ENCODE peak calls at places on chromosomes 2 and 18, in eight cellular contexts. One of them, this sample, is unnamed.

GRCh38 chr2:30675758-30676157 is 131.5 kb downstream of the CAPN13 start:
- DNase-seq in mammary epithelial cell: no peak
- DNase-seq in central memory CD8-positive, alpha-beta T cell: no peak
- DNase-seq in bronchial epithelial cell: no peak
- DNase-seq in A549: no peak
- DNase-seq in mesenchymal stem cell: no peak
- DNase-seq in stimulated activated CD4-positive, alpha-beta T cell treated with anti-CD3 and anti-CD28 coated beads, Interleukin-2, amount 100 ng/mL, for 48 hours: no peak
- DNase-seq in stimulated activated CD8-positive, alpha-beta memory T cell treated with anti-CD3 and anti-CD28 coated beads, Interleukin-12 subunit alpha, Interleukin-12 subunit beta, amount 100 ng/mL, for 1 hour: no peak
- DNase-seq in this sample: peak; percentile 50

GRCh38 chr2:28665041-28665704 is 86.5 kb upstream of the PPP1CB start:
- DNase-seq in central memory CD8-positive, alpha-beta T cell: no peak
- DNase-seq in mesenchymal stem cell: peak; percentile 83
- DNase-seq in stimulated activated CD4-positive, alpha-beta T cell treated with anti-CD3 and anti-CD28 coated beads, Interleukin-2, amount 100 ng/mL, for 48 hours: no peak
- DNase-seq in stimulated activated CD8-positive, alpha-beta memory T cell treated with anti-CD3 and anti-CD28 coated beads, Interleukin-12 subunit alpha, Interleukin-12 subunit beta, amount 100 ng/mL, for 1 hour: no peak
- DNase-seq in mammary epithelial cell: no peak
- DNase-seq in A549: no peak
- DNase-seq in bronchial epithelial cell: peak; percentile 33
- DNase-seq in this sample: peak; percentile 45

GRCh38 chr18:23712445-23712844 is 23.2 kb downstream of the LAMA3 start:
- DNase-seq in bronchial epithelial cell: peak; percentile 38
- DNase-seq in central memory CD8-positive, alpha-beta T cell: no peak
- DNase-seq in A549: no peak
- DNase-seq in mesenchymal stem cell: no peak
- DNase-seq in mammary epithelial cell: no peak
- DNase-seq in stimulated activated CD8-positive, alpha-beta memory T cell treated with anti-CD3 and anti-CD28 coated beads, Interleukin-12 subunit alpha, Interleukin-12 subunit beta, amount 100 ng/mL, for 1 hour: no peak
- DNase-seq in stimulated activated CD4-positive, alpha-beta T cell treated with anti-CD3 and anti-CD28 coated beads, Interleukin-2, amount 100 ng/mL, for 48 hours: no peak
- DNase-seq in this sample: no peak

GRCh38 chr2:119197529-119198266 is 25.9 kb upstream of the STEAP3 start:
- DNase-seq in stimulated activated CD4-positive, alpha-beta T cell treated with anti-CD3 and anti-CD28 coated beads, Interleukin-2, amount 100 ng/mL, for 48 hours: no peak
- DNase-seq in central memory CD8-positive, alpha-beta T cell: no peak
- DNase-seq in mesenchymal stem cell: peak; percentile 43
- DNase-seq in stimulated activated CD8-positive, alpha-beta memory T cell treated with anti-CD3 and anti-CD28 coated beads, Interleukin-12 subunit alpha, Interleukin-12 subunit beta, amount 100 ng/mL, for 1 hour: no peak
- DNase-seq in bronchial epithelial cell: no peak
- DNase-seq in mammary epithelial cell: no peak
- DNase-seq in A549: no peak
- DNase-seq in this sample: no peak

GRCh38 chr2:157257312-157258252 is at the start of gene GALNT5:
- DNase-seq in stimulated activated CD4-positive, alpha-beta T cell treated with anti-CD3 and anti-CD28 coated beads, Interleukin-2, amount 100 ng/mL, for 48 hours: no peak
- DNase-seq in A549: peak; percentile 3
- DNase-seq in central memory CD8-positive, alpha-beta T cell: no peak
- DNase-seq in mesenchymal stem cell: peak; percentile 48
- DNase-seq in mammary epithelial cell: peak; percentile 79
- DNase-seq in bronchial epithelial cell: peak; percentile 70
- DNase-seq in stimulated activated CD8-positive, alpha-beta memory T cell treated with anti-CD3 and anti-CD28 coated beads, Interleukin-12 subunit alpha, Interleukin-12 subunit beta, amount 100 ng/mL, for 1 hour: no peak
- DNase-seq in this sample: no peak

GRCh38 chr2:227617316-227618250 is at the start of gene SCYGR4:
- DNase-seq in stimulated activated CD4-positive, alpha-beta T cell treated with anti-CD3 and anti-CD28 coated beads, Interleukin-2, amount 100 ng/mL, for 48 hours: no peak
- DNase-seq in mesenchymal stem cell: no peak
- DNase-seq in A549: no peak
- DNase-seq in bronchial epithelial cell: no peak
- DNase-seq in central memory CD8-positive, alpha-beta T cell: no peak
- DNase-seq in stimulated activated CD8-positive, alpha-beta memory T cell treated with anti-CD3 and anti-CD28 coated beads, Interleukin-12 subunit alpha, Interleukin-12 subunit beta, amount 100 ng/mL, for 1 hour: no peak
- DNase-seq in mammary epithelial cell: no peak
- DNase-seq in this sample: no peak

GRCh38 chr2:231489990-231490389 is 25.7 kb upstream of the NCL start:
- DNase-seq in stimulated activated CD4-positive, alpha-beta T cell treated with anti-CD3 and anti-CD28 coated beads, Interleukin-2, amount 100 ng/mL, for 48 hours: no peak
- DNase-seq in stimulated activated CD8-positive, alpha-beta memory T cell treated with anti-CD3 and anti-CD28 coated beads, Interleukin-12 subunit alpha, Interleukin-12 subunit beta, amount 100 ng/mL, for 1 hour: no peak
- DNase-seq in central memory CD8-positive, alpha-beta T cell: no peak
- DNase-seq in mesenchymal stem cell: no peak
- DNase-seq in mammary epithelial cell: no peak
- DNase-seq in bronchial epithelial cell: no peak
- DNase-seq in A549: no peak
- DNase-seq in this sample: no peak

GRCh38 chr2:99623613-99624012 is 133.8 kb upstream of the REV1 start:
- DNase-seq in central memory CD8-positive, alpha-beta T cell: no peak
- DNase-seq in A549: no peak
- DNase-seq in mammary epithelial cell: no peak
- DNase-seq in mesenchymal stem cell: no peak
- DNase-seq in stimulated activated CD4-positive, alpha-beta T cell treated with anti-CD3 and anti-CD28 coated beads, Interleukin-2, amount 100 ng/mL, for 48 hours: no peak
- DNase-seq in stimulated activated CD8-positive, alpha-beta memory T cell treated with anti-CD3 and anti-CD28 coated beads, Interleukin-12 subunit alpha, Interleukin-12 subunit beta, amount 100 ng/mL, for 1 hour: no peak
- DNase-seq in bronchial epithelial cell: no peak
- DNase-seq in this sample: no peak

GRCh38 chr2:44975571-44976450 is 33.4 kb downstream of the SIX2 start:
- DNase-seq in mammary epithelial cell: no peak
- DNase-seq in central memory CD8-positive, alpha-beta T cell: no peak
- DNase-seq in bronchial epithelial cell: no peak
- DNase-seq in stimulated activated CD8-positive, alpha-beta memory T cell treated with anti-CD3 and anti-CD28 coated beads, Interleukin-12 subunit alpha, Interleukin-12 subunit beta, amount 100 ng/mL, for 1 hour: no peak
- DNase-seq in stimulated activated CD4-positive, alpha-beta T cell treated with anti-CD3 and anti-CD28 coated beads, Interleukin-2, amount 100 ng/mL, for 48 hours: no peak
- DNase-seq in mesenchymal stem cell: no peak
- DNase-seq in A549: no peak
- DNase-seq in this sample: no peak

GRCh38 chr2:112646102-112646719 is 472 bp downstream of the SLC20A1 start:
- DNase-seq in bronchial epithelial cell: no peak
- DNase-seq in stimulated activated CD8-positive, alpha-beta memory T cell treated with anti-CD3 and anti-CD28 coated beads, Interleukin-12 subunit alpha, Interleukin-12 subunit beta, amount 100 ng/mL, for 1 hour: no peak
- DNase-seq in stimulated activated CD4-positive, alpha-beta T cell treated with anti-CD3 and anti-CD28 coated beads, Interleukin-2, amount 100 ng/mL, for 48 hours: peak; percentile 49
- DNase-seq in A549: no peak
- DNase-seq in mammary epithelial cell: no peak
- DNase-seq in central memory CD8-positive, alpha-beta T cell: no peak
- DNase-seq in mesenchymal stem cell: no peak
- DNase-seq in this sample: no peak

GRCh38 chr18:46542545-46542944 is 114.5 kb downstream of the LOXHD1 start:
- DNase-seq in stimulated activated CD8-positive, alpha-beta memory T cell treated with anti-CD3 and anti-CD28 coated beads, Interleukin-12 subunit alpha, Interleukin-12 subunit beta, amount 100 ng/mL, for 1 hour: no peak
- DNase-seq in mammary epithelial cell: peak; percentile 15
- DNase-seq in central memory CD8-positive, alpha-beta T cell: no peak
- DNase-seq in A549: no peak
- DNase-seq in mesenchymal stem cell: no peak
- DNase-seq in stimulated activated CD4-positive, alpha-beta T cell treated with anti-CD3 and anti-CD28 coated beads, Interleukin-2, amount 100 ng/mL, for 48 hours: no peak
- DNase-seq in bronchial epithelial cell: peak; percentile 20
- DNase-seq in this sample: no peak

GRCh38 chr18:2971741-2972552 is 41.0 kb downstream of the LPIN2 start:
- DNase-seq in bronchial epithelial cell: no peak
- DNase-seq in mesenchymal stem cell: peak; percentile 73
- DNase-seq in central memory CD8-positive, alpha-beta T cell: peak; percentile 46
- DNase-seq in stimulated activated CD8-positive, alpha-beta memory T cell treated with anti-CD3 and anti-CD28 coated beads, Interleukin-12 subunit alpha, Interleukin-12 subunit beta, amount 100 ng/mL, for 1 hour: peak; percentile 49
- DNase-seq in mammary epithelial cell: no peak
- DNase-seq in A549: no peak
- DNase-seq in stimulated activated CD4-positive, alpha-beta T cell treated with anti-CD3 and anti-CD28 coated beads, Interleukin-2, amount 100 ng/mL, for 48 hours: peak; percentile 59
- DNase-seq in this sample: no peak

GRCh38 chr2:21356857-21357255 is 233.1 kb downstream of the TDRD15 start:
- DNase-seq in central memory CD8-positive, alpha-beta T cell: no peak
- DNase-seq in stimulated activated CD8-positive, alpha-beta memory T cell treated with anti-CD3 and anti-CD28 coated beads, Interleukin-12 subunit alpha, Interleukin-12 subunit beta, amount 100 ng/mL, for 1 hour: no peak
- DNase-seq in bronchial epithelial cell: peak; percentile 29
- DNase-seq in A549: no peak
- DNase-seq in stimulated activated CD4-positive, alpha-beta T cell treated with anti-CD3 and anti-CD28 coated beads, Interleukin-2, amount 100 ng/mL, for 48 hours: no peak
- DNase-seq in mesenchymal stem cell: no peak
- DNase-seq in mammary epithelial cell: no peak
- DNase-seq in this sample: no peak

GRCh38 chr2:177543007-177543760 is 150.6 kb downstream of the AGPS start:
- DNase-seq in bronchial epithelial cell: peak; percentile 8
- DNase-seq in A549: no peak
- DNase-seq in central memory CD8-positive, alpha-beta T cell: no peak
- DNase-seq in stimulated activated CD4-positive, alpha-beta T cell treated with anti-CD3 and anti-CD28 coated beads, Interleukin-2, amount 100 ng/mL, for 48 hours: no peak
- DNase-seq in mesenchymal stem cell: peak; percentile 70
- DNase-seq in mammary epithelial cell: peak; percentile 39
- DNase-seq in stimulated activated CD8-positive, alpha-beta memory T cell treated with anti-CD3 and anti-CD28 coated beads, Interleukin-12 subunit alpha, Interleukin-12 subunit beta, amount 100 ng/mL, for 1 hour: no peak
- DNase-seq in this sample: peak; percentile 71

GRCh38 chr2:142944721-142945120 is 67.3 kb downstream of the KYNU start:
- DNase-seq in central memory CD8-positive, alpha-beta T cell: no peak
- DNase-seq in bronchial epithelial cell: peak; percentile 65
- DNase-seq in A549: no peak
- DNase-seq in stimulated activated CD8-positive, alpha-beta memory T cell treated with anti-CD3 and anti-CD28 coated beads, Interleukin-12 subunit alpha, Interleukin-12 subunit beta, amount 100 ng/mL, for 1 hour: no peak
- DNase-seq in mammary epithelial cell: peak; percentile 29
- DNase-seq in stimulated activated CD4-positive, alpha-beta T cell treated with anti-CD3 and anti-CD28 coated beads, Interleukin-2, amount 100 ng/mL, for 48 hours: no peak
- DNase-seq in mesenchymal stem cell: no peak
- DNase-seq in this sample: no peak

GRCh38 chr2:88690591-88691338 is 708 bp upstream of the RPIA start:
- DNase-seq in central memory CD8-positive, alpha-beta T cell: no peak
- DNase-seq in stimulated activated CD8-positive, alpha-beta memory T cell treated with anti-CD3 and anti-CD28 coated beads, Interleukin-12 subunit alpha, Interleukin-12 subunit beta, amount 100 ng/mL, for 1 hour: no peak
- DNase-seq in stimulated activated CD4-positive, alpha-beta T cell treated with anti-CD3 and anti-CD28 coated beads, Interleukin-2, amount 100 ng/mL, for 48 hours: peak; percentile 45
- DNase-seq in mammary epithelial cell: peak; percentile 59
- DNase-seq in A549: peak; percentile 49
- DNase-seq in mesenchymal stem cell: no peak
- DNase-seq in bronchial epithelial cell: peak; percentile 76
- DNase-seq in this sample: no peak

GRCh38 chr2:109644571-109645275 is 30.6 kb downstream of the SOWAHC start:
- DNase-seq in mesenchymal stem cell: peak; percentile 45
- DNase-seq in bronchial epithelial cell: no peak
- DNase-seq in central memory CD8-positive, alpha-beta T cell: no peak
- DNase-seq in A549: no peak
- DNase-seq in stimulated activated CD8-positive, alpha-beta memory T cell treated with anti-CD3 and anti-CD28 coated beads, Interleukin-12 subunit alpha, Interleukin-12 subunit beta, amount 100 ng/mL, for 1 hour: no peak
- DNase-seq in stimulated activated CD4-positive, alpha-beta T cell treated with anti-CD3 and anti-CD28 coated beads, Interleukin-2, amount 100 ng/mL, for 48 hours: no peak
- DNase-seq in mammary epithelial cell: no peak
- DNase-seq in this sample: no peak

GRCh38 chr2:131033786-131034121 is 59.5 kb downstream of the FAM168B start:
- DNase-seq in stimulated activated CD8-positive, alpha-beta memory T cell treated with anti-CD3 and anti-CD28 coated beads, Interleukin-12 subunit alpha, Interleukin-12 subunit beta, amount 100 ng/mL, for 1 hour: no peak
- DNase-seq in mammary epithelial cell: no peak
- DNase-seq in A549: no peak
- DNase-seq in bronchial epithelial cell: no peak
- DNase-seq in central memory CD8-positive, alpha-beta T cell: peak; percentile 4
- DNase-seq in stimulated activated CD4-positive, alpha-beta T cell treated with anti-CD3 and anti-CD28 coated beads, Interleukin-2, amount 100 ng/mL, for 48 hours: no peak
- DNase-seq in mesenchymal stem cell: no peak
- DNase-seq in this sample: no peak

GRCh38 chr18:48814490-48815181 is 136.1 kb downstream of the SMAD7 start:
- DNase-seq in stimulated activated CD4-positive, alpha-beta T cell treated with anti-CD3 and anti-CD28 coated beads, Interleukin-2, amount 100 ng/mL, for 48 hours: no peak
- DNase-seq in central memory CD8-positive, alpha-beta T cell: no peak
- DNase-seq in stimulated activated CD8-positive, alpha-beta memory T cell treated with anti-CD3 and anti-CD28 coated beads, Interleukin-12 subunit alpha, Interleukin-12 subunit beta, amount 100 ng/mL, for 1 hour: no peak
- DNase-seq in mesenchymal stem cell: peak; percentile 71
- DNase-seq in bronchial epithelial cell: no peak
- DNase-seq in mammary epithelial cell: no peak
- DNase-seq in A549: no peak
- DNase-seq in this sample: peak; percentile 24

GRCh38 chr2:67037655-67038054 is 359.5 kb upstream of the ETAA1 start:
- DNase-seq in bronchial epithelial cell: no peak
- DNase-seq in central memory CD8-positive, alpha-beta T cell: no peak
- DNase-seq in mesenchymal stem cell: no peak
- DNase-seq in A549: no peak
- DNase-seq in mammary epithelial cell: no peak
- DNase-seq in stimulated activated CD4-positive, alpha-beta T cell treated with anti-CD3 and anti-CD28 coated beads, Interleukin-2, amount 100 ng/mL, for 48 hours: no peak
- DNase-seq in stimulated activated CD8-positive, alpha-beta memory T cell treated with anti-CD3 and anti-CD28 coated beads, Interleukin-12 subunit alpha, Interleukin-12 subunit beta, amount 100 ng/mL, for 1 hour: no peak
- DNase-seq in this sample: no peak

GRCh38 chr2:191217580-191217979 is 27.6 kb upstream of the MYO1B start:
- DNase-seq in mesenchymal stem cell: peak; percentile 75
- DNase-seq in A549: peak; percentile 55
- DNase-seq in stimulated activated CD8-positive, alpha-beta memory T cell treated with anti-CD3 and anti-CD28 coated beads, Interleukin-12 subunit alpha, Interleukin-12 subunit beta, amount 100 ng/mL, for 1 hour: no peak
- DNase-seq in mammary epithelial cell: peak; percentile 82
- DNase-seq in bronchial epithelial cell: peak; percentile 88
- DNase-seq in central memory CD8-positive, alpha-beta T cell: no peak
- DNase-seq in stimulated activated CD4-positive, alpha-beta T cell treated with anti-CD3 and anti-CD28 coated beads, Interleukin-2, amount 100 ng/mL, for 48 hours: no peak
- DNase-seq in this sample: peak; percentile 71

GRCh38 chr2:112161431-112162145 is 23.4 kb downstream of the FBLN7 start:
- DNase-seq in central memory CD8-positive, alpha-beta T cell: no peak
- DNase-seq in A549: no peak
- DNase-seq in stimulated activated CD4-positive, alpha-beta T cell treated with anti-CD3 and anti-CD28 coated beads, Interleukin-2, amount 100 ng/mL, for 48 hours: no peak
- DNase-seq in mammary epithelial cell: no peak
- DNase-seq in mesenchymal stem cell: no peak
- DNase-seq in stimulated activated CD8-positive, alpha-beta memory T cell treated with anti-CD3 and anti-CD28 coated beads, Interleukin-12 subunit alpha, Interleukin-12 subunit beta, amount 100 ng/mL, for 1 hour: no peak
- DNase-seq in bronchial epithelial cell: no peak
- DNase-seq in this sample: no peak

GRCh38 chr18:79368681-79369080 is 27.0 kb upstream of the NFATC1 start:
- DNase-seq in stimulated activated CD8-positive, alpha-beta memory T cell treated with anti-CD3 and anti-CD28 coated beads, Interleukin-12 subunit alpha, Interleukin-12 subunit beta, amount 100 ng/mL, for 1 hour: no peak
- DNase-seq in mesenchymal stem cell: no peak
- DNase-seq in bronchial epithelial cell: no peak
- DNase-seq in stimulated activated CD4-positive, alpha-beta T cell treated with anti-CD3 and anti-CD28 coated beads, Interleukin-2, amount 100 ng/mL, for 48 hours: no peak
- DNase-seq in mammary epithelial cell: no peak
- DNase-seq in central memory CD8-positive, alpha-beta T cell: no peak
- DNase-seq in A549: no peak
- DNase-seq in this sample: no peak

GRCh38 chr2:9240745-9241144 is 34.1 kb downstream of the ASAP2 start:
- DNase-seq in bronchial epithelial cell: peak; percentile 90
- DNase-seq in central memory CD8-positive, alpha-beta T cell: no peak
- DNase-seq in mesenchymal stem cell: no peak
- DNase-seq in mammary epithelial cell: peak; percentile 76
- DNase-seq in A549: no peak
- DNase-seq in stimulated activated CD8-positive, alpha-beta memory T cell treated with anti-CD3 and anti-CD28 coated beads, Interleukin-12 subunit alpha, Interleukin-12 subunit beta, amount 100 ng/mL, for 1 hour: no peak
- DNase-seq in stimulated activated CD4-positive, alpha-beta T cell treated with anti-CD3 and anti-CD28 coated beads, Interleukin-2, amount 100 ng/mL, for 48 hours: no peak
- DNase-seq in this sample: no peak

GRCh38 chr2:241563981-241564595 is 5.5 kb downstream of the BOK start:
- DNase-seq in A549: no peak
- DNase-seq in bronchial epithelial cell: no peak
- DNase-seq in mesenchymal stem cell: no peak
- DNase-seq in stimulated activated CD8-positive, alpha-beta memory T cell treated with anti-CD3 and anti-CD28 coated beads, Interleukin-12 subunit alpha, Interleukin-12 subunit beta, amount 100 ng/mL, for 1 hour: no peak
- DNase-seq in central memory CD8-positive, alpha-beta T cell: no peak
- DNase-seq in mammary epithelial cell: no peak
- DNase-seq in stimulated activated CD4-positive, alpha-beta T cell treated with anti-CD3 and anti-CD28 coated beads, Interleukin-2, amount 100 ng/mL, for 48 hours: no peak
- DNase-seq in this sample: peak; percentile 98

GRCh38 chr18:8121091-8121490 is 488.1 kb upstream of the RAB12 start:
- DNase-seq in central memory CD8-positive, alpha-beta T cell: no peak
- DNase-seq in bronchial epithelial cell: no peak
- DNase-seq in mesenchymal stem cell: no peak
- DNase-seq in mammary epithelial cell: no peak
- DNase-seq in stimulated activated CD8-positive, alpha-beta memory T cell treated with anti-CD3 and anti-CD28 coated beads, Interleukin-12 subunit alpha, Interleukin-12 subunit beta, amount 100 ng/mL, for 1 hour: no peak
- DNase-seq in stimulated activated CD4-positive, alpha-beta T cell treated with anti-CD3 and anti-CD28 coated beads, Interleukin-2, amount 100 ng/mL, for 48 hours: no peak
- DNase-seq in A549: no peak
- DNase-seq in this sample: no peak

GRCh38 chr2:31382452-31383120 is 32.0 kb downstream of the XDH start:
- DNase-seq in bronchial epithelial cell: peak; percentile 51
- DNase-seq in stimulated activated CD4-positive, alpha-beta T cell treated with anti-CD3 and anti-CD28 coated beads, Interleukin-2, amount 100 ng/mL, for 48 hours: no peak
- DNase-seq in mammary epithelial cell: peak; percentile 56
- DNase-seq in mesenchymal stem cell: no peak
- DNase-seq in stimulated activated CD8-positive, alpha-beta memory T cell treated with anti-CD3 and anti-CD28 coated beads, Interleukin-12 subunit alpha, Interleukin-12 subunit beta, amount 100 ng/mL, for 1 hour: no peak
- DNase-seq in A549: no peak
- DNase-seq in central memory CD8-positive, alpha-beta T cell: no peak
- DNase-seq in this sample: no peak

GRCh38 chr2:216216951-216217903 is 108.1 kb downstream of the XRCC5 start:
- DNase-seq in A549: no peak
- DNase-seq in bronchial epithelial cell: peak; percentile 55
- DNase-seq in central memory CD8-positive, alpha-beta T cell: no peak
- DNase-seq in stimulated activated CD4-positive, alpha-beta T cell treated with anti-CD3 and anti-CD28 coated beads, Interleukin-2, amount 100 ng/mL, for 48 hours: no peak
- DNase-seq in stimulated activated CD8-positive, alpha-beta memory T cell treated with anti-CD3 and anti-CD28 coated beads, Interleukin-12 subunit alpha, Interleukin-12 subunit beta, amount 100 ng/mL, for 1 hour: no peak
- DNase-seq in mammary epithelial cell: peak; percentile 57
- DNase-seq in mesenchymal stem cell: peak; percentile 89
- DNase-seq in this sample: peak; percentile 66

GRCh38 chr18:23650963-23651927 is 11.5 kb downstream of the ANKRD29 start:
- DNase-seq in bronchial epithelial cell: peak; percentile 94
- DNase-seq in central memory CD8-positive, alpha-beta T cell: no peak
- DNase-seq in mesenchymal stem cell: peak; percentile 21
- DNase-seq in mammary epithelial cell: peak; percentile 81
- DNase-seq in A549: peak; percentile 51
- DNase-seq in stimulated activated CD4-positive, alpha-beta T cell treated with anti-CD3 and anti-CD28 coated beads, Interleukin-2, amount 100 ng/mL, for 48 hours: no peak
- DNase-seq in stimulated activated CD8-positive, alpha-beta memory T cell treated with anti-CD3 and anti-CD28 coated beads, Interleukin-12 subunit alpha, Interleukin-12 subunit beta, amount 100 ng/mL, for 1 hour: no peak
- DNase-seq in this sample: no peak

GRCh38 chr2:31434911-31435310 is 20.4 kb upstream of the XDH start:
- DNase-seq in stimulated activated CD4-positive, alpha-beta T cell treated with anti-CD3 and anti-CD28 coated beads, Interleukin-2, amount 100 ng/mL, for 48 hours: no peak
- DNase-seq in mammary epithelial cell: peak; percentile 44
- DNase-seq in stimulated activated CD8-positive, alpha-beta memory T cell treated with anti-CD3 and anti-CD28 coated beads, Interleukin-12 subunit alpha, Interleukin-12 subunit beta, amount 100 ng/mL, for 1 hour: no peak
- DNase-seq in bronchial epithelial cell: peak; percentile 53
- DNase-seq in central memory CD8-positive, alpha-beta T cell: no peak
- DNase-seq in A549: peak; percentile 36
- DNase-seq in mesenchymal stem cell: no peak
- DNase-seq in this sample: no peak

GRCh38 chr2:88658890-88659881 is 31.9 kb upstream of the EIF2AK3 start:
- DNase-seq in mesenchymal stem cell: peak; percentile 89
- DNase-seq in stimulated activated CD4-positive, alpha-beta T cell treated with anti-CD3 and anti-CD28 coated beads, Interleukin-2, amount 100 ng/mL, for 48 hours: no peak
- DNase-seq in mammary epithelial cell: no peak
- DNase-seq in bronchial epithelial cell: peak; percentile 76
- DNase-seq in A549: no peak
- DNase-seq in central memory CD8-positive, alpha-beta T cell: no peak
- DNase-seq in stimulated activated CD8-positive, alpha-beta memory T cell treated with anti-CD3 and anti-CD28 coated beads, Interleukin-12 subunit alpha, Interleukin-12 subunit beta, amount 100 ng/mL, for 1 hour: no peak
- DNase-seq in this sample: no peak

GRCh38 chr2:32926708-32927084 is 20.1 kb upstream of the LTBP1 start:
- DNase-seq in central memory CD8-positive, alpha-beta T cell: no peak
- DNase-seq in A549: no peak
- DNase-seq in stimulated activated CD8-positive, alpha-beta memory T cell treated with anti-CD3 and anti-CD28 coated beads, Interleukin-12 subunit alpha, Interleukin-12 subunit beta, amount 100 ng/mL, for 1 hour: no peak
- DNase-seq in stimulated activated CD4-positive, alpha-beta T cell treated with anti-CD3 and anti-CD28 coated beads, Interleukin-2, amount 100 ng/mL, for 48 hours: no peak
- DNase-seq in mammary epithelial cell: no peak
- DNase-seq in bronchial epithelial cell: no peak
- DNase-seq in mesenchymal stem cell: peak; percentile 71
- DNase-seq in this sample: peak; percentile 52

GRCh38 chr2:121902171-121902591 is 146.7 kb downstream of the TSN start:
- DNase-seq in mammary epithelial cell: no peak
- DNase-seq in A549: no peak
- DNase-seq in central memory CD8-positive, alpha-beta T cell: no peak
- DNase-seq in stimulated activated CD4-positive, alpha-beta T cell treated with anti-CD3 and anti-CD28 coated beads, Interleukin-2, amount 100 ng/mL, for 48 hours: no peak
- DNase-seq in bronchial epithelial cell: no peak
- DNase-seq in mesenchymal stem cell: no peak
- DNase-seq in stimulated activated CD8-positive, alpha-beta memory T cell treated with anti-CD3 and anti-CD28 coated beads, Interleukin-12 subunit alpha, Interleukin-12 subunit beta, amount 100 ng/mL, for 1 hour: no peak
- DNase-seq in this sample: no peak

GRCh38 chr2:121038831-121039230 is 246.2 kb downstream of the TFCP2L1 start:
- DNase-seq in bronchial epithelial cell: peak; percentile 79
- DNase-seq in A549: peak; percentile 21
- DNase-seq in stimulated activated CD8-positive, alpha-beta memory T cell treated with anti-CD3 and anti-CD28 coated beads, Interleukin-12 subunit alpha, Interleukin-12 subunit beta, amount 100 ng/mL, for 1 hour: no peak
- DNase-seq in central memory CD8-positive, alpha-beta T cell: no peak
- DNase-seq in mesenchymal stem cell: no peak
- DNase-seq in mammary epithelial cell: peak; percentile 73
- DNase-seq in stimulated activated CD4-positive, alpha-beta T cell treated with anti-CD3 and anti-CD28 coated beads, Interleukin-2, amount 100 ng/mL, for 48 hours: no peak
- DNase-seq in this sample: no peak